ENCODE peak calls at places on chromosomes 3 and 15, in seven cellular contexts. One of them, this sample, is unnamed. For H3K4me1 and H3K9me3, the result is how much of the 10 kb centered on the place peaks cover.

GRCh38 chr3:69406156-69406555 is 20.3 kb upstream of the FRMD4B start:
- DNase-seq in upper lobe of left lung: no peak
- DNase-seq in BE2C: no peak
- DNase-seq in psoas muscle: no peak
- DNase-seq in esophagus muscularis mucosa: no peak
- DNase-seq in heart right ventricle: peak
- DNase-seq in neural progenitor cell: no peak
- DNase-seq in this sample: no peak

GRCh38 chr3:138409171-138409570 is 25.2 kb upstream of the ESYT3 start:
- DNase-seq in upper lobe of left lung: no peak
- DNase-seq in neural progenitor cell: no peak
- DNase-seq in heart right ventricle: no peak
- DNase-seq in BE2C: no peak
- DNase-seq in esophagus muscularis mucosa: no peak
- DNase-seq in psoas muscle: no peak
- DNase-seq in this sample: no peak

GRCh38 chr3:134060561-134061385 is 31.0 kb upstream of the SLCO2A1 start:
- DNase-seq in heart right ventricle: no peak
- DNase-seq in psoas muscle: no peak
- DNase-seq in neural progenitor cell: no peak
- DNase-seq in BE2C: no peak
- DNase-seq in esophagus muscularis mucosa: no peak
- DNase-seq in upper lobe of left lung: no peak
- DNase-seq in this sample: no peak

GRCh38 chr3:12579919-12580318 is 23.0 kb downstream of the MKRN2 start:
- DNase-seq in heart right ventricle: no peak
- DNase-seq in esophagus muscularis mucosa: no peak
- DNase-seq in upper lobe of left lung: no peak
- DNase-seq in BE2C: no peak
- DNase-seq in neural progenitor cell: no peak
- DNase-seq in psoas muscle: no peak
- DNase-seq in this sample: no peak

GRCh38 chr3:41653575-41654239 is 308.2 kb downstream of the ULK4 start:
- DNase-seq in heart right ventricle: no peak
- DNase-seq in esophagus muscularis mucosa: no peak
- DNase-seq in psoas muscle: no peak
- DNase-seq in BE2C: no peak
- DNase-seq in neural progenitor cell: no peak
- DNase-seq in upper lobe of left lung: no peak
- DNase-seq in this sample: no peak

GRCh38 chr3:141814375-141814774 is 51.2 kb downstream of the GRK7 start:
- DNase-seq in BE2C: no peak
- DNase-seq in psoas muscle: no peak
- DNase-seq in heart right ventricle: no peak
- DNase-seq in esophagus muscularis mucosa: no peak
- DNase-seq in neural progenitor cell: no peak
- DNase-seq in upper lobe of left lung: no peak
- DNase-seq in this sample: no peak

GRCh38 chr15:75696854-75697259 is 15.8 kb downstream of the CSPG4 start:
- DNase-seq in BE2C: peak
- DNase-seq in esophagus muscularis mucosa: no peak
- DNase-seq in upper lobe of left lung: peak
- DNase-seq in neural progenitor cell: no peak
- DNase-seq in psoas muscle: no peak
- DNase-seq in heart right ventricle: no peak
- DNase-seq in this sample: no peak

GRCh38 chr3:13712682-13713180 is 163.8 kb downstream of the FBLN2 start:
- DNase-seq in neural progenitor cell: no peak
- DNase-seq in psoas muscle: no peak
- DNase-seq in heart right ventricle: peak
- DNase-seq in esophagus muscularis mucosa: peak
- DNase-seq in BE2C: no peak
- DNase-seq in upper lobe of left lung: no peak
- DNase-seq in this sample: no peak

GRCh38 chr3:63343674-63344073 is 65.6 kb downstream of the SYNPR start:
- DNase-seq in heart right ventricle: peak
- DNase-seq in neural progenitor cell: peak
- DNase-seq in esophagus muscularis mucosa: no peak
- DNase-seq in upper lobe of left lung: no peak
- DNase-seq in BE2C: peak
- DNase-seq in psoas muscle: peak
- DNase-seq in this sample: no peak

GRCh38 chr15:58962662-58963565 is 24.5 kb upstream of the RNF111 start:
- DNase-seq in psoas muscle: no peak
- DNase-seq in BE2C: no peak
- DNase-seq in upper lobe of left lung: no peak
- DNase-seq in esophagus muscularis mucosa: no peak
- DNase-seq in neural progenitor cell: no peak
- DNase-seq in heart right ventricle: no peak
- DNase-seq in this sample: no peak

GRCh38 chr3:160801386-160802118 is 45.5 kb downstream of the PPM1L start:
- DNase-seq in neural progenitor cell: no peak
- DNase-seq in psoas muscle: peak
- DNase-seq in heart right ventricle: peak
- DNase-seq in upper lobe of left lung: no peak
- DNase-seq in BE2C: no peak
- DNase-seq in esophagus muscularis mucosa: no peak
- DNase-seq in this sample: no peak

GRCh38 chr3:27533718-27534578 is 49.8 kb upstream of the SLC4A7 start:
- DNase-seq in upper lobe of left lung: no peak
- DNase-seq in heart right ventricle: peak
- DNase-seq in psoas muscle: peak
- DNase-seq in esophagus muscularis mucosa: peak
- DNase-seq in neural progenitor cell: peak
- DNase-seq in BE2C: no peak
- DNase-seq in this sample: peak

GRCh38 chr3:165837058-165837525 is at the start of gene BCHE:
- DNase-seq in neural progenitor cell: peak
- DNase-seq in BE2C: peak
- DNase-seq in esophagus muscularis mucosa: no peak
- DNase-seq in heart right ventricle: peak
- DNase-seq in upper lobe of left lung: no peak
- DNase-seq in psoas muscle: peak
- DNase-seq in this sample: no peak

GRCh38 chr3:58260261-58260731 is 22.7 kb downstream of the ABHD6 start:
- DNase-seq in upper lobe of left lung: no peak
- DNase-seq in neural progenitor cell: peak
- DNase-seq in BE2C: no peak
- DNase-seq in psoas muscle: no peak
- DNase-seq in esophagus muscularis mucosa: no peak
- DNase-seq in heart right ventricle: no peak
- DNase-seq in this sample: no peak

DNA sequence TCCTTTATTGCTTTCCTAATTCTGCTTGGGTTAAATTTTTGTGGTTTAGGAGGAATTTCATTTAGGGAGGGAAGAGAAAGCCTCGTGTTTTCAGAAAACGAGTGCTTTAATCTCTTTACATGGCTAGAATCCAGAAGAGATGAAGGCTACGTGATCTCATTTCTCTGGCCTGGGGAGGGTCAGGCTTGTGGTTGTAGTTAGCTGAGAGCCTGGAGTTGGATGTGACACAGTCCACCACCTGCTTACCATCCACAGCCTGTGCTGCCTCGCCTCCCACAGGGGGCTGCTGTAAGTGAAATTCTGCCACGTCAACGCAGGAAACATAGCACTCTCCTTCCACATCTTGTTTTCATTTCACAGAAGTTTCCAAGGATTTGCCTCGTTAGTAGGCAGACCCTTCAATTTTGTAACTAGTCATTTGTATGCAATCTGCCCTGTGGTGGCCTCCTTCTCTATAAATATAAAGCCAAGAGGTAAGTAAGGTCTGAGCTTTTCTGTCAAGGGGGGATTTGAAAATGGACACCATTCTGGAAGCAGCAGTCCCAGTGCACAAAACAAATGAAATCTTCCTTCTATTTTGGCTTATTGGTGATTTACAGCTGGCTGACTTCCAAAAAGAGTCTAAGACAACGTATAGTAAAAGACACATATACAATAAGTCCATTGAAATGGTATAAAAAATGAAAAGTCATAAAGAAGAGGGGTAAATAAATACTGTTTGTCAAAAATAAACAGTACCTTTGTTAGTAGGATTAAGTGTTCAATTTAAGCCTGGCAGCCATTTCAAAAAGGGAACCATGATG is 3.4 kb downstream of the GXYLT2 start:
- DNase-seq in neural progenitor cell: peak
- DNase-seq in upper lobe of left lung: no peak
- DNase-seq in esophagus muscularis mucosa: no peak
- DNase-seq in BE2C: peak
- DNase-seq in psoas muscle: peak
- DNase-seq in heart right ventricle: peak
- DNase-seq in this sample: no peak
- H3K4me1 ChIP-seq in neural progenitor cell: under half
- H3K4me1 ChIP-seq in upper lobe of left lung: under half
- H3K4me1 ChIP-seq in esophagus muscularis mucosa: under half
- H3K4me1 ChIP-seq in BE2C: under half
- H3K4me1 ChIP-seq in psoas muscle: under half
- H3K4me1 ChIP-seq in heart right ventricle: half or more
- H3K4me1 ChIP-seq in this sample: under half

GRCh38 chr3:147371141-147371540 is 35.2 kb downstream of the ZIC4 start:
- DNase-seq in esophagus muscularis mucosa: peak
- DNase-seq in upper lobe of left lung: no peak
- DNase-seq in heart right ventricle: no peak
- DNase-seq in neural progenitor cell: no peak
- DNase-seq in psoas muscle: no peak
- DNase-seq in BE2C: no peak
- DNase-seq in this sample: no peak

GRCh38 chr3:147369231-147369630 is 37.1 kb downstream of the ZIC4 start:
- DNase-seq in neural progenitor cell: no peak
- DNase-seq in psoas muscle: no peak
- DNase-seq in esophagus muscularis mucosa: peak
- DNase-seq in heart right ventricle: no peak
- DNase-seq in BE2C: no peak
- DNase-seq in upper lobe of left lung: no peak
- DNase-seq in this sample: no peak

GRCh38 chr3:147369671-147370123 is 36.6 kb downstream of the ZIC4 start:
- DNase-seq in esophagus muscularis mucosa: peak
- DNase-seq in upper lobe of left lung: peak
- DNase-seq in psoas muscle: no peak
- DNase-seq in neural progenitor cell: peak
- DNase-seq in BE2C: no peak
- DNase-seq in heart right ventricle: no peak
- DNase-seq in this sample: no peak

GRCh38 chr3:147371771-147372340 is 34.5 kb downstream of the ZIC4 start:
- DNase-seq in psoas muscle: no peak
- DNase-seq in upper lobe of left lung: no peak
- DNase-seq in esophagus muscularis mucosa: peak
- DNase-seq in heart right ventricle: no peak
- DNase-seq in BE2C: no peak
- DNase-seq in neural progenitor cell: no peak
- DNase-seq in this sample: no peak

DNA sequence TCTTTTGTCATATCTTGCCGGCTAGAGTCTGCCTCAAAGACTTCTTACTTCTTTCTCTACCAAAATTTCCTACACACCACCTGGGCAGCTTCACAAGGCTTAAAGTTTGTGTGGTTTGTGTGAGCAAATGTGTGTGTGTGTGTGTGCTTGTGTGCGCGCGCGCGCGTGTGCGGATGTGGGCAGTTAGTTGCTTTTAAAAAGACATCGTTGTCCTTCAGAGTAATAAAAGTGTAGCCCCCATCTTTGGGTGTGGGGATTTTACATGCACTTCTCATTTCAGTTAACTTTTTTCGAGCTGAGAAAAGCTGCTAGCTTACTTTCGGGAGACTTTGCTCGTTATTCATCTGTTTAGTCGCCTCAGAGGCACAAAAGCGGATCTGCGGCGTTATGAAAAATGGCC is 36.0 kb downstream of the ZIC4 start:
- DNase-seq in heart right ventricle: no peak
- DNase-seq in upper lobe of left lung: peak
- DNase-seq in esophagus muscularis mucosa: peak
- DNase-seq in BE2C: no peak
- DNase-seq in psoas muscle: no peak
- DNase-seq in neural progenitor cell: no peak
- DNase-seq in this sample: no peak
- H3K9me3 ChIP-seq in heart right ventricle: under half
- H3K9me3 ChIP-seq in upper lobe of left lung: under half
- H3K9me3 ChIP-seq in esophagus muscularis mucosa: under half
- H3K9me3 ChIP-seq in BE2C: under half
- H3K9me3 ChIP-seq in psoas muscle: under half
- H3K9me3 ChIP-seq in neural progenitor cell: under half
- H3K9me3 ChIP-seq in this sample: under half

GRCh38 chr3:127811717-127812116 is 10.6 kb downstream of the MGLL start:
- DNase-seq in upper lobe of left lung: no peak
- DNase-seq in neural progenitor cell: no peak
- DNase-seq in BE2C: no peak
- DNase-seq in psoas muscle: no peak
- DNase-seq in esophagus muscularis mucosa: no peak
- DNase-seq in heart right ventricle: no peak
- DNase-seq in this sample: no peak
- H3K4me1 ChIP-seq in upper lobe of left lung: under half
- H3K4me1 ChIP-seq in neural progenitor cell: under half
- H3K4me1 ChIP-seq in BE2C: under half
- H3K4me1 ChIP-seq in psoas muscle: under half
- H3K4me1 ChIP-seq in esophagus muscularis mucosa: under half
- H3K4me1 ChIP-seq in heart right ventricle: half or more
- H3K4me1 ChIP-seq in this sample: under half

DNA sequence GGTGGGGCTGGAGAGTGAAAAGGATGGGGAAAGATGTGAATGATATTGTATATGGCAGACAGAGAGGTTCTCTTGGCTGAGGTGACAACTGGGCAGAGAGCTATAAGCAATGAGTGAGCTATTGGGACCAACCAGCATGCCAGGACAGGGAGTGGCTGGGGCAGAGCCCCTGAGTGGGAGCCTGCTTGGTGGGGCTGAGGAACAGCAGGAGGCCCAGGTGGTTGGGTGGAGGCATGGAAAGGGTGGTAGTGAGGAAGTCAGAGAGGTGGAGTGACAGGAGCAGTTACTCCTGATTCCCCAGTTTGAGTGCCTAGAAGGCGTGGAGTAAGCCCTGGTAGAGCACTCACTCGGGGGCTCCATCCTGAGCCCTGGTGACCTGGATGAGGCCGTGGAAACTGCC is 15.5 kb upstream of the TNFAIP8L3 start:
- DNase-seq in heart right ventricle: no peak
- DNase-seq in neural progenitor cell: no peak
- DNase-seq in esophagus muscularis mucosa: no peak
- DNase-seq in psoas muscle: no peak
- DNase-seq in upper lobe of left lung: peak
- DNase-seq in BE2C: no peak
- DNase-seq in this sample: no peak
- H3K9me3 ChIP-seq in heart right ventricle: under half
- H3K9me3 ChIP-seq in neural progenitor cell: under half
- H3K9me3 ChIP-seq in esophagus muscularis mucosa: under half
- H3K9me3 ChIP-seq in psoas muscle: under half
- H3K9me3 ChIP-seq in upper lobe of left lung: under half
- H3K9me3 ChIP-seq in BE2C: under half
- H3K9me3 ChIP-seq in this sample: under half

GRCh38 chr3:15319127-15319526 is 13.3 kb downstream of the SH3BP5 start:
- DNase-seq in neural progenitor cell: no peak
- DNase-seq in esophagus muscularis mucosa: no peak
- DNase-seq in upper lobe of left lung: no peak
- DNase-seq in heart right ventricle: no peak
- DNase-seq in BE2C: no peak
- DNase-seq in psoas muscle: no peak
- DNase-seq in this sample: no peak
- H3K4me1 ChIP-seq in neural progenitor cell: under half
- H3K4me1 ChIP-seq in esophagus muscularis mucosa: under half
- H3K4me1 ChIP-seq in upper lobe of left lung: half or more
- H3K4me1 ChIP-seq in heart right ventricle: half or more
- H3K4me1 ChIP-seq in BE2C: under half
- H3K4me1 ChIP-seq in psoas muscle: half or more
- H3K4me1 ChIP-seq in this sample: half or more

This sample was measured in effector memory CD4-positive, alpha-beta T cell.